ENCODE peak calls at places on chromosomes 4 and X, in four cellular contexts. One of them, this sample, is unnamed.

GRCh38 chrX:119753639-119754257 is 4.6 kb upstream of the SOWAHD start:
- DNase-seq in thyroid gland: no peak
- DNase-seq in HuH-7.5: no peak
- DNase-seq in PC-9: peak
- DNase-seq in this sample: peak

GRCh38 chr4:27003602-27004238 is 143.1 kb downstream of the STIM2 start:
- DNase-seq in thyroid gland: no peak
- DNase-seq in PC-9: no peak
- DNase-seq in HuH-7.5: no peak
- DNase-seq in this sample: no peak

GRCh38 chr4:142556613-142557012 is 289.5 kb downstream of the INPP4B start:
- DNase-seq in HuH-7.5: no peak
- DNase-seq in thyroid gland: no peak
- DNase-seq in PC-9: no peak
- DNase-seq in this sample: no peak

GRCh38 chrX:153784325-153784967 is 3.6 kb downstream of the SRPK3 start:
- DNase-seq in HuH-7.5: no peak
- DNase-seq in thyroid gland: no peak
- DNase-seq in PC-9: no peak
- DNase-seq in this sample: no peak

GRCh38 chr4:166989886-166990285 is 244.4 kb downstream of the SPOCK3 start:
- DNase-seq in thyroid gland: no peak
- DNase-seq in PC-9: no peak
- DNase-seq in HuH-7.5: no peak
- DNase-seq in this sample: no peak

GRCh38 chr4:161822174-161822573 is 341.6 kb downstream of the FSTL5 start:
- DNase-seq in PC-9: no peak
- DNase-seq in HuH-7.5: no peak
- DNase-seq in thyroid gland: no peak
- DNase-seq in this sample: no peak

GRCh38 chrX:65035451-65035779 is 59.2 kb upstream of the ZC4H2 start:
- DNase-seq in thyroid gland: peak
- DNase-seq in HuH-7.5: no peak
- DNase-seq in PC-9: no peak
- DNase-seq in this sample: no peak

GRCh38 chr4:148443550-148444295 is 1.5 kb upstream of the NR3C2 start:
- DNase-seq in thyroid gland: peak
- DNase-seq in HuH-7.5: no peak
- DNase-seq in PC-9: no peak
- DNase-seq in this sample: peak

GRCh38 chr4:173450281-173450680 is 51.4 kb upstream of the SCRG1 start:
- DNase-seq in thyroid gland: no peak
- DNase-seq in HuH-7.5: no peak
- DNase-seq in PC-9: no peak
- DNase-seq in this sample: no peak

GRCh38 chr4:39642885-39643550 is 4.4 kb upstream of the SMIM14 start:
- DNase-seq in PC-9: no peak
- DNase-seq in HuH-7.5: no peak
- DNase-seq in thyroid gland: no peak
- DNase-seq in this sample: no peak